ENCODE peak calls at places on chromosomes 6 and 20, in seven cellular contexts. One of them, this sample, is unnamed.

GRCh38 chr6:42405025-42405424 is 46.7 kb downstream of the TRERF1 start:
- DNase-seq in anterior cingulate cortex: no peak
- DNase-seq in HuH-7: no peak
- DNase-seq in DMS 273 treated with DMSO at 0.1 percent for 48 hours: no peak
- DNase-seq in IMR-90: peak
- DNase-seq in skeletal muscle cell: peak
- DNase-seq in HFFc6: peak
- DNase-seq in this sample: no peak

GRCh38 chr6:24949020-24949569 is 13.3 kb upstream of the RIPOR2 start:
- DNase-seq in skeletal muscle cell: no peak
- DNase-seq in anterior cingulate cortex: no peak
- DNase-seq in DMS 273 treated with DMSO at 0.1 percent for 48 hours: no peak
- DNase-seq in HuH-7: no peak
- DNase-seq in IMR-90: no peak
- DNase-seq in HFFc6: no peak
- DNase-seq in this sample: no peak

GRCh38 chr6:22447862-22448261 is 121.5 kb upstream of the HDGFL1 start:
- DNase-seq in DMS 273 treated with DMSO at 0.1 percent for 48 hours: no peak
- DNase-seq in HFFc6: no peak
- DNase-seq in anterior cingulate cortex: no peak
- DNase-seq in HuH-7: no peak
- DNase-seq in skeletal muscle cell: no peak
- DNase-seq in IMR-90: no peak
- DNase-seq in this sample: no peak

GRCh38 chr6:6881438-6882267 is 226.1 kb upstream of the RREB1 start:
- DNase-seq in HuH-7: no peak
- DNase-seq in skeletal muscle cell: no peak
- DNase-seq in DMS 273 treated with DMSO at 0.1 percent for 48 hours: no peak
- DNase-seq in IMR-90: no peak
- DNase-seq in HFFc6: no peak
- DNase-seq in anterior cingulate cortex: no peak
- DNase-seq in this sample: no peak

GRCh38 chr20:6265204-6265904 is 142.5 kb upstream of the FERMT1 start:
- DNase-seq in anterior cingulate cortex: no peak
- DNase-seq in HFFc6: peak
- DNase-seq in DMS 273 treated with DMSO at 0.1 percent for 48 hours: no peak
- DNase-seq in HuH-7: peak
- DNase-seq in skeletal muscle cell: peak
- DNase-seq in IMR-90: peak
- DNase-seq in this sample: peak

GRCh38 chr6:65231616-65232015 is 475.4 kb downstream of the EYS start:
- DNase-seq in anterior cingulate cortex: no peak
- DNase-seq in IMR-90: no peak
- DNase-seq in HuH-7: no peak
- DNase-seq in HFFc6: no peak
- DNase-seq in DMS 273 treated with DMSO at 0.1 percent for 48 hours: no peak
- DNase-seq in skeletal muscle cell: no peak
- DNase-seq in this sample: peak

GRCh38 chr6:14053776-14054175 is 63.8 kb upstream of the CD83 start:
- DNase-seq in HFFc6: peak
- DNase-seq in skeletal muscle cell: no peak
- DNase-seq in DMS 273 treated with DMSO at 0.1 percent for 48 hours: no peak
- DNase-seq in anterior cingulate cortex: no peak
- DNase-seq in IMR-90: peak
- DNase-seq in HuH-7: no peak
- DNase-seq in this sample: no peak

GRCh38 chr20:43057317-43057716 is 132.4 kb downstream of the PTPRT start:
- DNase-seq in DMS 273 treated with DMSO at 0.1 percent for 48 hours: no peak
- DNase-seq in HFFc6: no peak
- DNase-seq in skeletal muscle cell: no peak
- DNase-seq in HuH-7: no peak
- DNase-seq in IMR-90: no peak
- DNase-seq in anterior cingulate cortex: no peak
- DNase-seq in this sample: no peak

GRCh38 chr20:57586370-57586793 is 25.5 kb downstream of the PCK1 start:
- DNase-seq in anterior cingulate cortex: no peak
- DNase-seq in skeletal muscle cell: no peak
- DNase-seq in HFFc6: no peak
- DNase-seq in HuH-7: no peak
- DNase-seq in DMS 273 treated with DMSO at 0.1 percent for 48 hours: no peak
- DNase-seq in IMR-90: no peak
- DNase-seq in this sample: no peak

GRCh38 chr6:51028271-51028670 is 209.6 kb downstream of the TFAP2B start:
- DNase-seq in HuH-7: no peak
- DNase-seq in anterior cingulate cortex: no peak
- DNase-seq in HFFc6: no peak
- DNase-seq in DMS 273 treated with DMSO at 0.1 percent for 48 hours: no peak
- DNase-seq in skeletal muscle cell: no peak
- DNase-seq in IMR-90: no peak
- DNase-seq in this sample: no peak

GRCh38 chr6:13278184-13278583 is 50.2 kb downstream of the TBC1D7 start:
- DNase-seq in skeletal muscle cell: no peak
- DNase-seq in HFFc6: no peak
- DNase-seq in HuH-7: no peak
- DNase-seq in anterior cingulate cortex: no peak
- DNase-seq in IMR-90: no peak
- DNase-seq in DMS 273 treated with DMSO at 0.1 percent for 48 hours: no peak
- DNase-seq in this sample: no peak

GRCh38 chr6:116016846-116017545 is 43.7 kb downstream of the FRK start:
- DNase-seq in skeletal muscle cell: no peak
- DNase-seq in DMS 273 treated with DMSO at 0.1 percent for 48 hours: no peak
- DNase-seq in HFFc6: no peak
- DNase-seq in IMR-90: peak
- DNase-seq in HuH-7: no peak
- DNase-seq in anterior cingulate cortex: no peak
- DNase-seq in this sample: no peak

GRCh38 chr20:23583526-23583925 is 15.2 kb upstream of the CST9L start:
- DNase-seq in HFFc6: no peak
- DNase-seq in anterior cingulate cortex: no peak
- DNase-seq in DMS 273 treated with DMSO at 0.1 percent for 48 hours: no peak
- DNase-seq in HuH-7: no peak
- DNase-seq in IMR-90: no peak
- DNase-seq in skeletal muscle cell: no peak
- DNase-seq in this sample: no peak

GRCh38 chr6:46412662-46413061 is 78.6 kb downstream of the RCAN2 start:
- DNase-seq in anterior cingulate cortex: no peak
- DNase-seq in IMR-90: no peak
- DNase-seq in HuH-7: no peak
- DNase-seq in skeletal muscle cell: no peak
- DNase-seq in HFFc6: no peak
- DNase-seq in DMS 273 treated with DMSO at 0.1 percent for 48 hours: no peak
- DNase-seq in this sample: peak

GRCh38 chr6:20213271-20213798 is 1.1 kb upstream of the MBOAT1 start:
- DNase-seq in HuH-7: no peak
- DNase-seq in IMR-90: no peak
- DNase-seq in HFFc6: no peak
- DNase-seq in skeletal muscle cell: no peak
- DNase-seq in DMS 273 treated with DMSO at 0.1 percent for 48 hours: no peak
- DNase-seq in anterior cingulate cortex: no peak
- DNase-seq in this sample: no peak

GRCh38 chr6:42766163-42766670 is 15.6 kb upstream of the BICRAL start:
- DNase-seq in skeletal muscle cell: peak
- DNase-seq in anterior cingulate cortex: no peak
- DNase-seq in HFFc6: peak
- DNase-seq in DMS 273 treated with DMSO at 0.1 percent for 48 hours: no peak
- DNase-seq in HuH-7: no peak
- DNase-seq in IMR-90: peak
- DNase-seq in this sample: no peak

GRCh38 chr6:84618836-84619235 is 145.6 kb downstream of the TBX18 start:
- DNase-seq in IMR-90: peak
- DNase-seq in HFFc6: peak
- DNase-seq in HuH-7: peak
- DNase-seq in anterior cingulate cortex: no peak
- DNase-seq in DMS 273 treated with DMSO at 0.1 percent for 48 hours: no peak
- DNase-seq in skeletal muscle cell: peak
- DNase-seq in this sample: no peak

GRCh38 chr6:150681992-150682391 is 82.3 kb downstream of the PLEKHG1 start:
- DNase-seq in skeletal muscle cell: no peak
- DNase-seq in anterior cingulate cortex: no peak
- DNase-seq in DMS 273 treated with DMSO at 0.1 percent for 48 hours: no peak
- DNase-seq in HFFc6: no peak
- DNase-seq in HuH-7: no peak
- DNase-seq in IMR-90: no peak
- DNase-seq in this sample: no peak

GRCh38 chr6:30689022-30689865 is 1.5 kb downstream of the NRM start:
- DNase-seq in IMR-90: no peak
- DNase-seq in anterior cingulate cortex: no peak
- DNase-seq in DMS 273 treated with DMSO at 0.1 percent for 48 hours: no peak
- DNase-seq in skeletal muscle cell: no peak
- DNase-seq in HFFc6: no peak
- DNase-seq in HuH-7: no peak
- DNase-seq in this sample: no peak

GRCh38 chr6:4271761-4272505 is 136.6 kb upstream of the ECI2 start:
- DNase-seq in anterior cingulate cortex: no peak
- DNase-seq in skeletal muscle cell: no peak
- DNase-seq in HuH-7: no peak
- DNase-seq in DMS 273 treated with DMSO at 0.1 percent for 48 hours: no peak
- DNase-seq in IMR-90: no peak
- DNase-seq in HFFc6: no peak
- DNase-seq in this sample: no peak

GRCh38 chr6:36797055-36797454 is 42.2 kb downstream of the CPNE5 start:
- DNase-seq in HuH-7: no peak
- DNase-seq in skeletal muscle cell: no peak
- DNase-seq in HFFc6: no peak
- DNase-seq in DMS 273 treated with DMSO at 0.1 percent for 48 hours: no peak
- DNase-seq in anterior cingulate cortex: no peak
- DNase-seq in IMR-90: no peak
- DNase-seq in this sample: no peak

GRCh38 chr6:91081452-91082067 is 494.7 kb upstream of the MAP3K7 start:
- DNase-seq in IMR-90: peak
- DNase-seq in anterior cingulate cortex: no peak
- DNase-seq in HFFc6: peak
- DNase-seq in skeletal muscle cell: no peak
- DNase-seq in DMS 273 treated with DMSO at 0.1 percent for 48 hours: peak
- DNase-seq in HuH-7: peak
- DNase-seq in this sample: peak

GRCh38 chr20:32536861-32537656 is 48.1 kb downstream of the NOL4L start:
- DNase-seq in DMS 273 treated with DMSO at 0.1 percent for 48 hours: no peak
- DNase-seq in HuH-7: peak
- DNase-seq in anterior cingulate cortex: no peak
- DNase-seq in skeletal muscle cell: no peak
- DNase-seq in HFFc6: no peak
- DNase-seq in IMR-90: no peak
- DNase-seq in this sample: no peak

GRCh38 chr20:43507150-43508080 is at the start of gene L3MBTL1:
- DNase-seq in anterior cingulate cortex: no peak
- DNase-seq in HuH-7: peak
- DNase-seq in HFFc6: no peak
- DNase-seq in DMS 273 treated with DMSO at 0.1 percent for 48 hours: no peak
- DNase-seq in skeletal muscle cell: no peak
- DNase-seq in IMR-90: peak
- DNase-seq in this sample: peak

GRCh38 chr20:33091693-33092092 is 12.2 kb downstream of the BPIFB4 start:
- DNase-seq in DMS 273 treated with DMSO at 0.1 percent for 48 hours: no peak
- DNase-seq in IMR-90: no peak
- DNase-seq in HFFc6: no peak
- DNase-seq in HuH-7: no peak
- DNase-seq in skeletal muscle cell: no peak
- DNase-seq in anterior cingulate cortex: no peak
- DNase-seq in this sample: no peak

GRCh38 chr6:64034840-64035656 is 399.4 kb downstream of the PHF3 start:
- DNase-seq in anterior cingulate cortex: no peak
- DNase-seq in DMS 273 treated with DMSO at 0.1 percent for 48 hours: no peak
- DNase-seq in HFFc6: no peak
- DNase-seq in skeletal muscle cell: peak
- DNase-seq in HuH-7: no peak
- DNase-seq in IMR-90: peak
- DNase-seq in this sample: no peak

GRCh38 chr20:37643400-37643799 is 50.4 kb upstream of the CTNNBL1 start:
- DNase-seq in DMS 273 treated with DMSO at 0.1 percent for 48 hours: no peak
- DNase-seq in skeletal muscle cell: no peak
- DNase-seq in anterior cingulate cortex: no peak
- DNase-seq in HFFc6: no peak
- DNase-seq in HuH-7: no peak
- DNase-seq in IMR-90: no peak
- DNase-seq in this sample: no peak

GRCh38 chr6:170152111-170152926 is 138.6 kb downstream of the DLL1 start:
- DNase-seq in HuH-7: no peak
- DNase-seq in IMR-90: no peak
- DNase-seq in HFFc6: no peak
- DNase-seq in DMS 273 treated with DMSO at 0.1 percent for 48 hours: no peak
- DNase-seq in anterior cingulate cortex: no peak
- DNase-seq in skeletal muscle cell: no peak
- DNase-seq in this sample: no peak

GRCh38 chr6:133092771-133093170 is 148.4 kb upstream of the EYA4 start:
- DNase-seq in IMR-90: no peak
- DNase-seq in anterior cingulate cortex: no peak
- DNase-seq in DMS 273 treated with DMSO at 0.1 percent for 48 hours: no peak
- DNase-seq in HFFc6: no peak
- DNase-seq in HuH-7: no peak
- DNase-seq in skeletal muscle cell: no peak
- DNase-seq in this sample: no peak

GRCh38 chr6:30683980-30684338 is 2.5 kb downstream of the PPP1R18 start:
- DNase-seq in IMR-90: no peak
- DNase-seq in DMS 273 treated with DMSO at 0.1 percent for 48 hours: no peak
- DNase-seq in anterior cingulate cortex: no peak
- DNase-seq in HFFc6: no peak
- DNase-seq in HuH-7: no peak
- DNase-seq in skeletal muscle cell: no peak
- DNase-seq in this sample: no peak